ENCODE peak calls at places on chromosomes 13 and 19, in ten cellular contexts. K, R, Y, O, G, W, L, C, P and I are unnamed samples.

GRCh38 chr13:111330211-111330610 is 9.8 kb downstream of the TEX29 start:
- DNase-seq in G (no peak), O (no peak), C (no peak), W (no peak), P (peak; percentile 33), Y (no peak), R (no peak), K (no peak), L (no peak), I (no peak)

GRCh38 chr19:41192574-41193419 is at the start of gene CYP2S1:
- DNase-seq in G (peak; percentile 85), L (no peak), W (no peak), C (no peak), P (peak; percentile 73), K (peak; percentile 19), R (peak; percentile 22), O (peak; percentile 87), Y (no peak), I (peak; percentile 79)

GRCh38 chr19:50292216-50292827 is 36.9 kb downstream of the KCNC3 start:
- DNase-seq in K (no peak), Y (no peak), P (no peak), O (no peak), L (no peak), G (no peak), W (no peak), R (no peak), C (no peak), I (peak; percentile 16)

GRCh38 chr13:59413121-59413520 is 750.6 kb downstream of the DIAPH3 start:
- DNase-seq in Y (no peak), C (no peak), P (no peak), W (peak; percentile 30), O (no peak), L (no peak), R (no peak), G (no peak), K (no peak), I (no peak)

GRCh38 chr19:7397687-7398086 is 49.0 kb downstream of the ARHGEF18 start:
- DNase-seq in R (peak; percentile 90), P (no peak), L (no peak), C (no peak), W (peak; percentile 97), K (no peak), Y (no peak), O (peak; percentile 95), G (no peak), I (no peak)

GRCh38 chr19:49997709-49998108 is 27.5 kb downstream of the VRK3 start:
- DNase-seq in W (peak; percentile 11), L (no peak), O (peak; percentile 71), K (no peak), C (no peak), G (no peak), R (peak; percentile 13), P (no peak), Y (no peak), I (no peak)

GRCh38 chr19:6744381-6745288 is 5.2 kb downstream of the TRIP10 start:
- DNase-seq in L (no peak), Y (peak; percentile 98), O (peak; percentile 99), W (peak; percentile 85), C (peak; percentile 95), G (peak; percentile 94), P (peak; percentile 86), K (peak; percentile 85), R (peak; percentile 87), I (peak; percentile 91)

GRCh38 chr13:46654956-46655726 is 102.2 kb downstream of the LRCH1 start:
- DNase-seq in Y (no peak), L (no peak), O (no peak), W (no peak), R (no peak), P (no peak), C (no peak), K (no peak), G (no peak), I (no peak)

GRCh38 chr19:50344661-50345318 is 15.6 kb upstream of the KCNC3 start:
- DNase-seq in G (no peak), O (peak; percentile 35), K (no peak), P (peak; percentile 86), L (no peak), C (no peak), W (no peak), R (no peak), Y (no peak), I (no peak)

GRCh38 chr19:37902668-37903067 is 3.7 kb downstream of the WDR87 start:
- DNase-seq in G (peak; percentile 90), W (peak; percentile 54), R (peak; percentile 70), L (peak; percentile 81), Y (peak; percentile 92), K (peak; percentile 89), P (peak; percentile 94), O (peak; percentile 97), C (peak; percentile 85), I (peak; percentile 85)

GRCh38 chr13:112636401-112636975 is 48.5 kb upstream of the TUBGCP3 start:
- DNase-seq in Y (no peak), G (no peak), C (no peak), R (no peak), W (no peak), K (no peak), P (no peak), L (no peak), O (no peak), I (peak; percentile 57)

GRCh38 chr19:41175825-41176734 is 16.9 kb upstream of the CYP2S1 start:
- DNase-seq in Y (peak; percentile 42), G (peak; percentile 88), C (no peak), L (peak; percentile 59), P (peak; percentile 65), R (peak; percentile 76), K (peak; percentile 41), O (peak; percentile 95), W (peak; percentile 83), I (peak; percentile 85)

DNA sequence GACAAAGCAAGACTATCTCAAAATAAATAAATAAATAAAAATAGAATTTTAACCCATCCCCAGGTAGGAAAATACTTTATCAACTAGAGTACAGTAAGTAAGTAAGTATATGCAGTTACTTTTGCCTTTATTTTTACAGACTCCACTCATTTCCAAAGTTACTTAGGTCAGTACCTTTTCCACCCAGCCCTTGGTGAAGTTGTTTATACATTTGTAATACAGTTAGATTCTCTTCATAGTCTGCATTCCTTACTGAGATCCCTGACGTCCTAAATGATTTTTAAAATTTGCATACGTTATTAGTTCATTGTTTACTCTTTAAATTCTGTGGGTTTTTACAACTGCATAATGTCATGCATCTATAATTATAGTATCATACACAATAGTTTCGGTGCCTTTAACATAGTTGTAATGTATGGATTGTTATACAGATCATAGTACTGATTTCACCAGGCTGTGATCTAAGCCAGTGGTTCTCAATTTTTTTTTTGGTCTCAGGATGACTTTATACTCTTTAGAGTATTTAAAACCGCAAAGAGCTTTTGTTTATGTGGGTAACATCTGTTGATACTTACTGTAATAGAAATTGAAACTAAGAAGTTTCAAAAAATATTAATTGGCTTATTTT is 10.4 kb downstream of the SETDB2 start:
- DNase-seq in K (no peak), W (peak; percentile 68), L (no peak), G (no peak), Y (no peak), P (no peak), O (no peak), R (peak; percentile 88), C (no peak), I (no peak)
- H3K4me1 ChIP-seq in K (peaks cover 8% of the 10 kb centered on the region), W (peaks cover 26% of the 10 kb centered on the region), L (peaks cover 11% of the 10 kb centered on the region), G (no peaks in the 10 kb centered on the region), Y (peaks cover 22% of the 10 kb centered on the region), P (peaks cover 5% of the 10 kb centered on the region), O (peaks cover 6% of the 10 kb centered on the region), R (peaks cover 16% of the 10 kb centered on the region), C (no peaks in the 10 kb centered on the region), I (peaks cover 5% of the 10 kb centered on the region)

DNA sequence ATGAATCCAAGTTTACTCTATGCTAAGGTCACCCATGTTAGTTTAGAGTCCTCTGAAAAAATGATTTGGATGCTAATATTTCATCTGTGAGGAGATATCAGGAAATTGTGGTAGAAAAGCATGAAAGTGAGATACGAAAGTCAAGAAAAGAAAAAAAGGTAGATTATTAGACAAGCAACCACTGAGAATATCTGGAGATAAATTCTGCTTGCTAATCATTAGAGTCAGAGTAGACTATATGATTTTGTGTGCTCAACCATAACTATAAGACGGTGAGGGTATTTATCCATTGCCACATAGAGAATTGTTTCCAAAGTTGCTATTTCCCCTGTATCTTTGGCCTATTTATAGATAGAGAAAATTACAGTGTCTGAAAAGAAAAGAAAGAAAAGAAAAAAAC is 706.7 kb downstream of the SLITRK5 start:
- DNase-seq in G (no peak), C (no peak), L (no peak), R (no peak), W (no peak), Y (no peak), K (no peak), O (no peak), P (no peak), I (no peak)
- H3K4me3 ChIP-seq in G (no peak overlapping the region), C (no peak overlapping the region), L (no peak overlapping the region), R (no peak overlapping the region), W (no peak overlapping the region), Y (no peak overlapping the region), K (no peak overlapping the region), O (no peak overlapping the region), P (no peak overlapping the region), I (no peak overlapping the region)

DNA sequence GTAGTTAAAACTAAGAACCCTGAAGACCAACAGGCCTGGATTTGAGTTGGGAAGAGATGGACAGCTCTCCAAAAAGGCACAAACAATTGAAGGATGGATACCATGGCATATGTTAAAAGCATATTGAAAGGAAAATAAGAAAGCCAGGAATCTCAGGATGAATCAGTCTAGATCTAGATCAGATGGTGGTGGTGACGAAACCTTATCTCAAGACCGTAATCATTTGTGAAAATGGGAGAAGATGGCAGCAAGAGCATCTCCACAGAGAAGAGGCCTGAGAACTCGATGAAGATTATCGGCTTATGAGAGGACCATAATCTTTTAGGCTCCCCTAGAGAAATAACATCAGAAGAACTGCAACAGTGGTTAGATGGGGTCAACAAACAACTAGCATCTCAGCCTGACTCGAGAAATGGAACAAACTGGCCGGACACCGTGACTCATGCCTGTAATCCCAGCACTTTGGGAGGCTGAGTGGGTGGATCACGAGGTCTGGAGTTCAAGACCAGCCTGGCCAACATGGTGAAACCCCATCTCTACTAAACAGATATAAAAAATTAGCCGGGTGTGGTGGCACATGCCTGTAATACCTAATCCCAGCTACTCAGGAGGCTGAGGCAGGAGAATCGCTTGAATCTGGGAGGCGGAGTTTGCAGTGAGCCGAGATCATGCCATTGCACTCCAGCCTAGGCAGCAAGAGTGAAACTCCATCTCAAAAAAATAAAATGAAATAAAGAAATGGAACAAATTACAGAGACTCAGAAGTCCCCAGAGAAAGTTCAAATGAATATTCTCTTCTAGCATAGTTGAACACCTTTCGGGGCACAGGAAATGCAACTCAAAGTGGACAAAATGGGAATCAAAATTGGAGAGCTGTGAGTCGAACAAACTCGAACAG is 47.6 kb downstream of the FOXO1 start:
- DNase-seq in Y (no peak), C (no peak), L (no peak), K (no peak), G (no peak), R (no peak), P (no peak), W (no peak), O (no peak), I (no peak)
- H3K4me1 ChIP-seq in Y (peaks cover 65% of the 10 kb centered on the region), C (peaks cover 36% of the 10 kb centered on the region), L (peaks cover 94% of the 10 kb centered on the region), K (peaks cover 68% of the 10 kb centered on the region), G (no peaks in the 10 kb centered on the region), R (no peaks in the 10 kb centered on the region), P (peaks cover 3% of the 10 kb centered on the region), W (no peaks in the 10 kb centered on the region), O (no peaks in the 10 kb centered on the region), I (peaks cover 41% of the 10 kb centered on the region)

DNA sequence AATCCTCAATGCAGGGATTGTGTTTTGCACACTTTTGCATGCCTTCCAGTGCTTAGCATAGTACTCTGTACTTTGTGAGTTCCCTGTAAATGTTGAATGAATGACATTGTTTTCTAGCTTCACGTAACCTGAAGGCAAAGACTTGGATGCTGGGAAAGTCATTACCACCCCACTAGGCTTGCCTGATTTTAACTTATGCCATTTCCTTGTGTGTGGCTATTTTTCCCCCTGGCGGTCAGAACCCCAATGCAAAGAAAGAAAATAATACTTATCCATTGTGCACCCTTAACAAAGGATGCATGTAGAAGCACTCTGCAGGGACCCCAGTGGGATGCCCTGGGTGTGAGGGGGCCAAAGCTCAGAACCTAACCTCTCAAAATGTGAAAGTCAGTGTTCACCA is 1.2 kb upstream of the ENOX1 start:
- DNase-seq in G (no peak), C (no peak), Y (no peak), O (peak; percentile 61), P (no peak), L (no peak), W (peak; percentile 39), K (no peak), R (peak; percentile 52), I (no peak)
- H3K4me3 ChIP-seq in G (no peak overlapping the region), C (no peak overlapping the region), Y (no peak overlapping the region), O (peak overlapping the region; percentile 76), P (no peak overlapping the region), L (no peak overlapping the region), W (peak overlapping the region; percentile 66), K (no peak overlapping the region), R (no peak overlapping the region), I (peak overlapping the region; percentile 55)